ENCODE peak calls at places on chromosome X, in six cellular contexts. R, P, F, Q, X and Z are unnamed samples.

GRCh38 chrX:109856974-109857373 is 123.9 kb upstream of the ACSL4 start:
- DNase-seq in R (no peak), P (no peak), F (no peak), Q (no peak), X (peak; percentile 51), Z (no peak)

GRCh38 chrX:41588271-41588670 is 100.5 kb upstream of the GPR34 start:
- DNase-seq in R (no peak), P (peak; percentile 37), F (no peak), Q (no peak), X (no peak), Z (no peak)

GRCh38 chrX:31038585-31039326 is 33.1 kb downstream of the FTHL17 start:
- DNase-seq in R (no peak), P (peak; percentile 37), F (peak; percentile 1), Q (peak; percentile 11), X (peak; percentile 45), Z (no peak)

GRCh38 chrX:97524997-97525396 is 641.3 kb downstream of the RPA4 start:
- DNase-seq in R (no peak), P (peak; percentile 10), F (no peak), Q (no peak), X (peak; percentile 1), Z (no peak)

GRCh38 chrX:134659761-134660160 is 1.5 kb upstream of the PLAC1 start:
- DNase-seq in R (no peak), P (no peak), F (no peak), Q (no peak), X (no peak), Z (no peak)

GRCh38 chrX:65926095-65927019 is 113.5 kb downstream of the VSIG4 start:
- DNase-seq in R (no peak), P (no peak), F (no peak), Q (no peak), X (no peak), Z (no peak)

GRCh38 chrX:154465601-154466000 is 7.5 kb downstream of the PLXNA3 start:
- DNase-seq in R (no peak), P (no peak), F (no peak), Q (no peak), X (no peak), Z (no peak)

GRCh38 chrX:66064261-66064660 is 24.4 kb upstream of the VSIG4 start:
- DNase-seq in R (no peak), P (no peak), F (no peak), Q (no peak), X (no peak), Z (no peak)

GRCh38 chrX:150475466-150475865 is 93.0 kb upstream of the MTM1 start:
- DNase-seq in R (no peak), P (no peak), F (no peak), Q (no peak), X (no peak), Z (no peak)

GRCh38 chrX:143623657-143624056 is 12.2 kb downstream of the SLITRK4 start:
- DNase-seq in R (no peak), P (no peak), F (no peak), Q (no peak), X (no peak), Z (no peak)

GRCh38 chrX:50198348-50198747 is 2.5 kb downstream of the AKAP4 start:
- DNase-seq in R (no peak), P (no peak), F (no peak), Q (no peak), X (no peak), Z (no peak)

GRCh38 chrX:63743596-63743995 is 41.4 kb downstream of the ARHGEF9 start:
- DNase-seq in R (no peak), P (no peak), F (no peak), Q (no peak), X (no peak), Z (no peak)

GRCh38 chrX:1598021-1598875 is 6.8 kb downstream of the AKAP17A start:
- DNase-seq in R (no peak), P (no peak), F (no peak), Q (no peak), X (no peak), Z (no peak)

GRCh38 chrX:1599791-1600405 is 8.5 kb downstream of the AKAP17A start:
- DNase-seq in R (no peak), P (no peak), F (no peak), Q (no peak), X (no peak), Z (no peak)

GRCh38 chrX:1600406-1601050 is 9.1 kb downstream of the AKAP17A start:
- DNase-seq in R (no peak), P (no peak), F (no peak), Q (no peak), X (no peak), Z (no peak)

GRCh38 chrX:1597345-1598020 is 6.1 kb downstream of the AKAP17A start:
- DNase-seq in R (no peak), P (no peak), F (no peak), Q (no peak), X (no peak), Z (no peak)

DNA sequence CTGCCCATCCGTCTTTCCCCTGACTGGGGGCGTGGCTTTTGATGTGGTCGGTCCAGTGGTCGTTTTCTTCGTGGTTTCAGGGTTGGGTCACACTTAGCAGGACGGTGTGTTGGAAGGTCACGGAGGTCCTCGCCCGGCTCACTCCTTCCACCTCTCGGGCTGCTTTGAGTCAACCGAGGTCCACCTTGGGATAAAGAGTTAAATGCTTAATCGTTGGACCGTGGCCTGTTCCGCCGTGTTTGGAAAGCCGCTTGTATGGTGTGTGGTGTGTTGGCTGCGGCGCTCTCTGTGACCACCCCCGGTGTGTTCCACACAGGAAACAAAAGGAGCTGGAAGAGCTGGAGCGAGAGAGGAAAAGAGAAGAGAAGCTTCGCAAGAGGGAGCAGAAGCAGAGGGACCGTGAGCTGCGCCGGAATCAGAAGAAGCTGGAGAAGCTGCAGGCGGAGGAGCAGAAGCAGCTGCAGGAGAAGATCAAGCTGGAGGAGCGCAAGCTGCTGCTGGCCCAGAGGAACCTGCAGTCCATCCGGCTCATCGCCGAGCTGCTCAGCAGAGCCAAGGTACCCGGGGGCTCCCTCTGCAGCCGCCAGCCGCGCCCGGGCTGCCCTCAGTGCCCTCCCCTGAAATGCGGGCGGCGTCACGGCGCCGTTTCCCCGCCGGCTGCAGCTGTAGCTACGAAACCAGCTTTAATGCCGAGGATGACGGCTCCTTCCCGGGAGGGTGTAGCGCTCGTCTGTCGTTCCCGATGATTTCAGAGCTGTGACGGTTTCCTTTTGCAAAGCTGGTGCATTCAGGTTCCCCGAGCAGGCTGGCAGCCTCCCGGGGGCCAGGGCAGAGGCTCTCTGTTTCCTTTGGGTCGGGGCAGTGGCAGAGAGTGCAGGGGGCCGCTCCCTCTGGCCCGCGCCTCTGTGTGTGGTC is 7.7 kb downstream of the AKAP17A start:
- DNase-seq in R (no peak), P (no peak), F (no peak), Q (no peak), X (no peak), Z (no peak)
- H3K27ac ChIP-seq in R (no peak overlapping the region), P (no peak overlapping the region), F (no peak overlapping the region), Q (no peak overlapping the region), X (no peak overlapping the region), Z (no peak overlapping the region)

DNA sequence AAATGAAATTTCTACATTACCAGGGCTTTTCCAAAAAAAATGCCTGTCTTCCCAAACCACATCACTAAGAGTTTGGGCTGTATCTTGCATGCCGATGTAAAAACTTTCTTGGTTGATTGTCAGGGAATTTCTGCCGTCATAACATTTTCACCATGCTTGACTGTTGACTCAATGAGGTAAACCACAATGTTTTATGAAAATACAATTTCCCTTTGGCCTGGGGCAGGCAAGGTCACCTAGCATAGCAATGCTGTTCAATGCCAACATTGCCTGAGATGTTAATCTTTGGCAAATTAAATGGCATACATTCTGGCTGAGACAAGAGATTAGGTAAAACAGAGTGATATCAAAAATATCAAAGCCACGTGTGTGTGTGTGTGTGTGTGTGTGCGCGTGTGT is 137.1 kb upstream of the TBL1X start:
- DNase-seq in R (no peak), P (peak; percentile 60), F (no peak), Q (no peak), X (peak; percentile 57), Z (no peak)
- H3K27ac ChIP-seq in R (no peak overlapping the region), P (no peak overlapping the region), F (no peak overlapping the region), Q (no peak overlapping the region), X (no peak overlapping the region), Z (no peak overlapping the region)

DNA sequence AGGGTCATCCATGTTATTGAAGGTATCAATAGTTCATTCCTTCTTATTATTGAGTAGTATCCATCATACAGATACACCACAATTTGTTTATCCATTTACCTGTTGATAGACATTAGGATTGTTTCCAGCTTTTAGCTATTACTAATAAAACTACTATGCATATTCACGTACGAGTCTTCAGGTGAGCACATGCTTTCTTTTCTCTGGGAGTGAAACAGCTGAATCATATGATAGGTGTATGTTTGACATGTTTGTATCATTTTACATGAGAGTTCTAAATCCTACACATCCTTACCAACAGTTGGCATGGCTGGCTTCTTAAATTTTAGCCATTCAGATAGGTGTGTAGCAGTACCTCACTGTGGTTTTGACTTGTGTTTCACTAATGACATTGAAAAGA is 556.6 kb upstream of the DIPK2B start:
- DNase-seq in R (no peak), P (no peak), F (no peak), Q (no peak), X (peak; percentile 0), Z (no peak)
- H3K27ac ChIP-seq in R (no peak overlapping the region), P (no peak overlapping the region), F (no peak overlapping the region), Q (no peak overlapping the region), X (peak overlapping the region; percentile 97), Z (no peak overlapping the region)

DNA sequence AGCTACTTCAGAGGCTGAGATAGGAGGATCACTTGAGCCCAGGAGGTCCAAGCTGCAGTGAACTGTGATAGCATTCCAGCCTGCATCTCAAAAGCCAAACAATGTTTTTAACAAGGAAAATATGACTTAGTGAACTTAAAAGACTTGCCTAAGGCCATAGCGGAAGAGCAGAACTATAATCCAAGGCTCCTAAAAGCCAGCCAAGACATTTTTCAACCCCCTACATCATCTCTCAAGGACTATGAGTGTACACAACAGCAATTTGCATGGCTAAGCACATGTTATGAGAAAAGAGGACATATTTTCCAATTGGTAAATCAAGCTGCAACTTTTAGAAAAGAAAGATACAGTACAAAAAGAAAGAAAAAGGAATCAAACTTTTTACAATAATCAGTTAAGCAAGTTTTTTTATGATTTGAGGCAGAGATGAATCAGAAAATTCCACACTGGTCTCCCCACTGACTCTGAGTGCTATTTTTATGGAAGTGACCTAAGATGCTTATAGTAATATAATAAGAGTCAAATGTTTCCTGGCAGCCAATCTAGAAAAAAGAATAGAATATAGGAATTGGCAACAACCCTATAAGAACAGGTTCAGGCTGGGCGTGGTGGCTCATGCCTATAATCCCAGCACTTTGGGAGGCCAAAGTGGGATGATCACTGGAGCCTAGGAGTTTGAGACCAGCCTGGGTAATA is 9.8 kb upstream of the ACOT9 start:
- DNase-seq in R (no peak), P (peak; percentile 33), F (no peak), Q (no peak), X (peak; percentile 83), Z (no peak)
- H3K27ac ChIP-seq in R (no peak overlapping the region), P (peak overlapping the region; percentile 32), F (peak overlapping the region; percentile 39), Q (no peak overlapping the region), X (peak overlapping the region; percentile 81), Z (no peak overlapping the region)

GRCh38 chrX:8272846-8273245 is 101.8 kb upstream of the VCX2 start:
- DNase-seq in R (no peak), P (no peak), F (no peak), Q (no peak), X (no peak), Z (no peak)
- H3K27ac ChIP-seq in R (no peak overlapping the region), P (peak overlapping the region; percentile 69), F (no peak overlapping the region), Q (no peak overlapping the region), X (no peak overlapping the region), Z (no peak overlapping the region)